ENCODE peak calls at places on chromosome 6, in seven cellular contexts. I, B, A, C, U, D and N are unnamed samples.

GRCh38 chr6:74731921-74732320 is 473.9 kb downstream of the COL12A1 start:
- DNase-seq in U (peak), A (no peak), D (no peak), B (no peak), I (peak), C (no peak), N (no peak)

GRCh38 chr6:53441035-53441493 is 92.3 kb upstream of the ELOVL5 start:
- DNase-seq in C (no peak), I (no peak), U (no peak), A (no peak), B (no peak), D (no peak), N (no peak)

GRCh38 chr6:74651948-74652347 is 553.9 kb downstream of the COL12A1 start:
- DNase-seq in B (no peak), D (no peak), A (no peak), I (no peak), U (peak), C (no peak), N (no peak)

GRCh38 chr6:158017621-158018369 is 36.1 kb downstream of the SYNJ2 start:
- DNase-seq in U (no peak), C (no peak), I (no peak), B (peak), A (no peak), D (no peak), N (no peak)

GRCh38 chr6:107612762-107613415 is 123.0 kb downstream of the SOBP start:
- DNase-seq in D (no peak), B (no peak), I (no peak), C (no peak), U (no peak), A (no peak), N (no peak)

GRCh38 chr6:25179051-25179778 is 100.0 kb upstream of the CARMIL1 start:
- DNase-seq in A (no peak), I (no peak), U (peak), C (no peak), B (no peak), D (no peak), N (no peak)

GRCh38 chr6:157681041-157681650 is 141.9 kb upstream of the SNX9 start:
- DNase-seq in B (no peak), C (no peak), U (no peak), D (no peak), I (no peak), A (no peak), N (peak)

GRCh38 chr6:16324622-16325225 is 86.3 kb downstream of the GMPR start:
- DNase-seq in A (no peak), C (no peak), B (no peak), U (no peak), D (no peak), I (peak), N (no peak)

GRCh38 chr6:37663016-37663810 is 34.5 kb downstream of the MDGA1 start:
- DNase-seq in B (no peak), U (no peak), I (no peak), C (no peak), A (no peak), D (no peak), N (no peak)

GRCh38 chr6:79586548-79586947 is 44.6 kb upstream of the SH3BGRL2 start:
- DNase-seq in I (peak), B (no peak), U (no peak), C (no peak), D (no peak), A (no peak), N (no peak)

DNA sequence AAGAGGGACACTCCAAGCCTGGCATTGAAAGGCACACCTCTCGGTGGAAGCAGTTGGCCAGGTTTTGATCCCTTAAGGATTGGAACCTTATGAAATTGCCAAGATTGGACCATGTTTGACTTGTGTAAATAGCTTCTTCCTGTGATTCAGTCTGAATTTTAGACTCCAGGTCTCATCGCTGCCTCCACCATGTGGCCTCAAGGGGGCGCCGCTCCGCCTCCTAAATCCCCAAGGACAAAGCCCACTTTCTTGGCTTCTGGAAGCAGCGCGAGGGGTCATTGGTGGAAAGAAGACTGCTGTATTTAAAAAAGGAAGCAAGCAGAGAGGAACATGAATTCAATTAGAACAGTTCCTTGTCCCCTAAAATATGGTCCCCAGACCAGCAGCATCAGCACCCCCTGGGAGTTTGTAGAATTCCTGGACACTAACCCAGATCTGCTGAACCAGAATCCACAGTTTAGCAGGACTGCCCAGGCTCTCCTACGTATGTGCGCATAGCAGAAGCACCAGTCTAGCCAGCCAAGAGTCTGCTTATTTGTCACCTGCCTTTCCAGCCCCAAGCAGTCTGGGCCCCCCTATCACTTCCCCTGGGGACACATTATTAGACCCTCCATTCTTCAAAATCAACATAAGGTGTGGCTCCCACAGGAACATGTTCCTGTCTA is 108.5 kb downstream of the LY86 start:
- DNase-seq in B (peak), C (peak), I (peak), A (peak), U (no peak), D (peak), N (peak)
- TF ChIP-seq CTCF in B (no peak), C (peak), I (peak), A (peak), U (peak), D (peak), N (peak)

GRCh38 chr6:137134483-137134882 is 39.0 kb downstream of the IL22RA2 start:
- DNase-seq in B (no peak), C (no peak), I (no peak), D (no peak), U (no peak), A (no peak), N (no peak)

GRCh38 chr6:137136065-137136464 is 37.4 kb downstream of the IL22RA2 start:
- DNase-seq in D (no peak), I (no peak), U (no peak), B (no peak), C (no peak), A (no peak), N (no peak)

GRCh38 chr6:137133136-137133535 is 40.3 kb downstream of the IL22RA2 start:
- DNase-seq in C (no peak), A (no peak), U (no peak), B (no peak), D (no peak), I (no peak), N (no peak)
- TF ChIP-seq CTCF in C (no peak), A (no peak), U (no peak), B (no peak), D (no peak), I (no peak), N (no peak)

GRCh38 chr6:106321940-106322339 is 3.6 kb downstream of the ATG5 start:
- DNase-seq in D (no peak), I (no peak), C (no peak), B (no peak), A (no peak), U (no peak), N (no peak)

GRCh38 chr6:106324726-106325335 is 729 bp downstream of the ATG5 start:
- DNase-seq in C (no peak), U (no peak), A (no peak), B (no peak), D (no peak), I (no peak), N (no peak)

DNA sequence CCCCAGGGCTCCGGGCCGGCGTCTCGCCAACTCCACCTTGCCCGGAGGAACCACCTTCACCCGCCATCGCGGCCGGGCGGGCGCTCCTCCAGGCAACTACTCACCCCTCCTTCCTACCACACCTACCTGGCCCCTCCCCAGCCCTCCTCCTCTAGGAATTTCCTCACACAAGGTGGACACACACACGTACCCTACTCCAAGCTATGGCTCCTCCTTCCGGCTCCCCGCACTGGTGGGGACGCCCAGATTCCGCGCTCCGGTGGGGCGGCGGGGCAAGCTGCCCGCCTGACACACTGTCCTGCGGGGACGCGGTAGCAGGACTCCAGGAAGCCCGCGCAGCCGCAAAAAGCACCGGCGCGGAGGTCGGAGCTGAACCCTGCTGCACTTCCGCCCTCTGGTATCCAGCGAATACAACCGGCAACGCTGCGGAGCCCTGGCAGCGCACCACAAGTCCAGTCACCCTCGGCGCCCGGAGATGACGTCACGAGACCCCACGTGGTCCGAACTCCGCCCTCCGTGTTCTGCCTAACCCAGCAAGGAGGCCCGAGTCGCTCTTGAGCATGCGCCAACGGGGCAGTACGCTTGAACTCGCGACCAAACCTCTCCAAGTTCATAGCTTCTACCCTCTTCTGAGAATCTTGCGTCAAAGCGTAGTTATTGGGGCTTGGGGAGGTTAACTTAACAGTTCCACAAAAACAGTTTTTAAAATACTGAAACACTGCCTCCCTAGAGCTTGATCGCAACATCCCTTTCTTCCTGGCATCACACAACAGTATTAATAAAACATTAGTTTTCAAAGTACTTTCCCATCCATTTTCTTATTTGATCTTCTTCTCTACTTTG is at the start of gene ATG5:
- DNase-seq in I (peak), B (peak), A (peak), U (peak), C (peak), D (peak), N (peak)
- TF ChIP-seq CTCF in I (no peak), B (peak), A (no peak), U (no peak), C (no peak), D (no peak), N (no peak)

GRCh38 chr6:110518281-110518623 is 41.8 kb upstream of the SLC22A16 start:
- DNase-seq in D (no peak), A (no peak), I (no peak), B (no peak), C (no peak), U (no peak), N (no peak)
- TF ChIP-seq CTCF in D (peak), A (no peak), I (peak), B (no peak), C (peak), U (peak), N (peak)

GRCh38 chr6:35391240-35391968 is 49.0 kb downstream of the PPARD start:
- DNase-seq in D (no peak), I (peak), U (peak), C (no peak), A (no peak), B (no peak), N (no peak)
- TF ChIP-seq CTCF in D (no peak), I (peak), U (no peak), C (no peak), A (no peak), B (no peak), N (no peak)

DNA sequence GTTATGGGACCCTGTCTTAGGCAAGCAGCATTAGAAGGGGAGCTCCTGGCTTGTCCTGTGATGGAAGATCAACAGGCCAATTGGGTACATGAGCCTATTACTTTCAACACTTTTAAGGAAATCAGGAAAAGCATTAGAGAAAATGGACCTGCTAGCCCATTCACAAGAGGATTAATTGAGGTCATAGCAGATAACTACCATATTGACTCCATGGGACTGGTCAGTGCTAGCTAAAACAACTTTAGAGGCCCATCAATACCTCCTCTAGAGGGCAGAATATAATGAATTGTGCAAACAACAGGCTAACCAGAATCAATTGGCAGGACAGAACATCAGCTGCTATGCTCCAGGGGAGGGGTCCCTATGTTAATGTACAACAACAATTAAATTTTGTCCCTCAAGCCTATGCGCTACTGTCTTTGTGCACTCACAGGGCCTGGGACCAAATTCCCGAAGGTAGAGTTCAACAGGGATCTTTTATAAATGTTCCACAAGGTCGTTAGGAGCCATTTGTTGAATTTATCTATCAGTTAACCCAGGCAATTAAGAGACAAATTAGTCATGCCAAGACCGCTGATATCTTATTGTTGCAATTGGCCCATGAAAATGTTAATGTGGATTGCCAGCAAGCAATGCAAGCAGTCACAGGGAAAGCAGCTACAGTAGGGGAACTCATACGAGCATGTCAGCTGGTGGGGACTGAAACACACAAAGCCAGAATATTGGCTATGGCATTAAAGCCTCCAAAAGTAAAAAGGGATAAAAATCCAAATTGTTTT is 106.6 kb upstream of the BTN3A2 start:
- DNase-seq in U (no peak), I (no peak), D (no peak), C (no peak), B (no peak), A (no peak), N (no peak)
- TF ChIP-seq CTCF in U (peak), I (peak), D (peak), C (no peak), B (no peak), A (no peak), N (no peak)